ENCODE peak calls at places on chromosomes 3 and 15, in six cellular contexts. One of them, this sample, is unnamed.

GRCh38 chr3:177832862-177833261 is 635.6 kb upstream of the TBL1XR1 start:
- DNase-seq in hepatocyte: no peak
- DNase-seq in GM12878: no peak
- DNase-seq in astrocyte: no peak
- DNase-seq in A673: peak
- DNase-seq in keratinocyte: no peak
- DNase-seq in this sample: no peak

GRCh38 chr3:185822957-185823279 is 1.9 kb downstream of the IGF2BP2 start:
- DNase-seq in astrocyte: no peak
- DNase-seq in keratinocyte: no peak
- DNase-seq in GM12878: no peak
- DNase-seq in A673: no peak
- DNase-seq in hepatocyte: no peak
- DNase-seq in this sample: peak

GRCh38 chr3:52240059-52240885 is 1.3 kb upstream of the TWF2 start:
- DNase-seq in astrocyte: peak
- DNase-seq in A673: peak
- DNase-seq in hepatocyte: peak
- DNase-seq in GM12878: no peak
- DNase-seq in keratinocyte: peak
- DNase-seq in this sample: peak

GRCh38 chr3:26627080-26627479 is 4.5 kb downstream of the LRRC3B start:
- DNase-seq in A673: no peak
- DNase-seq in keratinocyte: no peak
- DNase-seq in astrocyte: no peak
- DNase-seq in hepatocyte: no peak
- DNase-seq in GM12878: no peak
- DNase-seq in this sample: no peak

GRCh38 chr3:182567666-182568065 is 225.6 kb upstream of the ATP11B start:
- DNase-seq in hepatocyte: peak
- DNase-seq in keratinocyte: no peak
- DNase-seq in astrocyte: peak
- DNase-seq in GM12878: no peak
- DNase-seq in A673: peak
- DNase-seq in this sample: no peak

GRCh38 chr3:177595789-177596188 is 398.5 kb upstream of the TBL1XR1 start:
- DNase-seq in hepatocyte: no peak
- DNase-seq in astrocyte: peak
- DNase-seq in keratinocyte: no peak
- DNase-seq in GM12878: no peak
- DNase-seq in A673: no peak
- DNase-seq in this sample: no peak

GRCh38 chr3:14444380-14444779 is 42.0 kb downstream of the SLC6A6 start:
- DNase-seq in astrocyte: no peak
- DNase-seq in A673: no peak
- DNase-seq in hepatocyte: no peak
- DNase-seq in keratinocyte: no peak
- DNase-seq in GM12878: no peak
- DNase-seq in this sample: no peak

GRCh38 chr15:38589502-38589901 is 24.9 kb upstream of the RASGRP1 start:
- DNase-seq in A673: peak
- DNase-seq in hepatocyte: peak
- DNase-seq in astrocyte: peak
- DNase-seq in GM12878: no peak
- DNase-seq in keratinocyte: no peak
- DNase-seq in this sample: no peak

GRCh38 chr3:42600958-42601675 is 631 bp downstream of the NKTR start:
- DNase-seq in astrocyte: peak
- DNase-seq in GM12878: no peak
- DNase-seq in hepatocyte: peak
- DNase-seq in keratinocyte: no peak
- DNase-seq in A673: peak
- DNase-seq in this sample: peak

GRCh38 chr3:13881536-13882410 is 1.9 kb upstream of the WNT7A start:
- DNase-seq in GM12878: no peak
- DNase-seq in A673: no peak
- DNase-seq in astrocyte: no peak
- DNase-seq in hepatocyte: no peak
- DNase-seq in keratinocyte: no peak
- DNase-seq in this sample: no peak

GRCh38 chr15:79903626-79904025 is 6.8 kb upstream of the MTHFS start:
- DNase-seq in A673: no peak
- DNase-seq in keratinocyte: no peak
- DNase-seq in astrocyte: no peak
- DNase-seq in GM12878: no peak
- DNase-seq in hepatocyte: no peak
- DNase-seq in this sample: no peak

GRCh38 chr3:42880183-42880582 is 4.5 kb upstream of the CYP8B1 start:
- DNase-seq in hepatocyte: no peak
- DNase-seq in astrocyte: no peak
- DNase-seq in GM12878: no peak
- DNase-seq in A673: no peak
- DNase-seq in keratinocyte: no peak
- DNase-seq in this sample: no peak

GRCh38 chr3:131658115-131658514 is 155.3 kb upstream of the MRPL3 start:
- DNase-seq in A673: no peak
- DNase-seq in GM12878: no peak
- DNase-seq in hepatocyte: peak
- DNase-seq in keratinocyte: no peak
- DNase-seq in astrocyte: no peak
- DNase-seq in this sample: no peak

GRCh38 chr3:42557849-42558248 is 23.9 kb downstream of the SEC22C start:
- DNase-seq in A673: no peak
- DNase-seq in hepatocyte: no peak
- DNase-seq in keratinocyte: no peak
- DNase-seq in astrocyte: no peak
- DNase-seq in GM12878: no peak
- DNase-seq in this sample: no peak

GRCh38 chr3:178001670-178002101 is 534.5 kb upstream of the KCNMB2 start:
- DNase-seq in astrocyte: no peak
- DNase-seq in A673: no peak
- DNase-seq in GM12878: no peak
- DNase-seq in hepatocyte: no peak
- DNase-seq in keratinocyte: no peak
- DNase-seq in this sample: peak

GRCh38 chr15:74171965-74172541 is 1.5 kb upstream of the ISLR start:
- DNase-seq in hepatocyte: no peak
- DNase-seq in keratinocyte: no peak
- DNase-seq in GM12878: no peak
- DNase-seq in astrocyte: no peak
- DNase-seq in A673: no peak
- DNase-seq in this sample: no peak

GRCh38 chr3:34090876-34091275 is 292.4 kb downstream of the PDCD6IP start:
- DNase-seq in GM12878: no peak
- DNase-seq in A673: no peak
- DNase-seq in keratinocyte: no peak
- DNase-seq in astrocyte: no peak
- DNase-seq in hepatocyte: no peak
- DNase-seq in this sample: no peak

GRCh38 chr15:73979636-73980035 is 12.5 kb downstream of the STOML1 start:
- DNase-seq in hepatocyte: no peak
- DNase-seq in astrocyte: no peak
- DNase-seq in A673: no peak
- DNase-seq in keratinocyte: no peak
- DNase-seq in GM12878: no peak
- DNase-seq in this sample: no peak

GRCh38 chr3:66497982-66498671 is 2.7 kb downstream of the LRIG1 start:
- DNase-seq in GM12878: no peak
- DNase-seq in keratinocyte: no peak
- DNase-seq in A673: no peak
- DNase-seq in astrocyte: no peak
- DNase-seq in hepatocyte: no peak
- DNase-seq in this sample: no peak

GRCh38 chr3:132964267-132964666 is 73.9 kb upstream of the TMEM108 start:
- DNase-seq in hepatocyte: no peak
- DNase-seq in keratinocyte: no peak
- DNase-seq in astrocyte: no peak
- DNase-seq in GM12878: no peak
- DNase-seq in A673: no peak
- DNase-seq in this sample: no peak

GRCh38 chr3:31973837-31974236 is 7.2 kb downstream of the OSBPL10 start:
- DNase-seq in keratinocyte: no peak
- DNase-seq in astrocyte: no peak
- DNase-seq in GM12878: no peak
- DNase-seq in hepatocyte: no peak
- DNase-seq in A673: no peak
- DNase-seq in this sample: no peak

GRCh38 chr3:157354722-157355121 is 81.9 kb upstream of the PTX3 start:
- DNase-seq in GM12878: no peak
- DNase-seq in keratinocyte: no peak
- DNase-seq in astrocyte: no peak
- DNase-seq in hepatocyte: peak
- DNase-seq in A673: peak
- DNase-seq in this sample: no peak

GRCh38 chr3:169946336-169946735 is 20.3 kb upstream of the SEC62 start:
- DNase-seq in GM12878: no peak
- DNase-seq in keratinocyte: no peak
- DNase-seq in astrocyte: no peak
- DNase-seq in hepatocyte: no peak
- DNase-seq in A673: no peak
- DNase-seq in this sample: no peak

GRCh38 chr15:89115547-89115946 is 27.3 kb downstream of the ABHD2 start:
- DNase-seq in GM12878: no peak
- DNase-seq in keratinocyte: no peak
- DNase-seq in A673: no peak
- DNase-seq in astrocyte: no peak
- DNase-seq in hepatocyte: peak
- DNase-seq in this sample: peak

GRCh38 chr3:66450389-66451022 is 50.3 kb downstream of the LRIG1 start:
- DNase-seq in hepatocyte: no peak
- DNase-seq in A673: peak
- DNase-seq in GM12878: no peak
- DNase-seq in astrocyte: peak
- DNase-seq in keratinocyte: no peak
- DNase-seq in this sample: no peak

GRCh38 chr3:192410684-192410960 is 316.7 kb downstream of the FGF12 start:
- DNase-seq in GM12878: no peak
- DNase-seq in keratinocyte: no peak
- DNase-seq in A673: no peak
- DNase-seq in hepatocyte: no peak
- DNase-seq in astrocyte: no peak
- DNase-seq in this sample: no peak

GRCh38 chr3:54356299-54357037 is 234.1 kb downstream of the CACNA2D3 start:
- DNase-seq in A673: no peak
- DNase-seq in hepatocyte: no peak
- DNase-seq in keratinocyte: no peak
- DNase-seq in GM12878: no peak
- DNase-seq in astrocyte: peak
- DNase-seq in this sample: no peak

GRCh38 chr3:59818033-59818936 is 768.5 kb upstream of the CFAP20DC start:
- DNase-seq in keratinocyte: no peak
- DNase-seq in hepatocyte: peak
- DNase-seq in GM12878: no peak
- DNase-seq in A673: no peak
- DNase-seq in astrocyte: peak
- DNase-seq in this sample: no peak

GRCh38 chr15:69193948-69194827 is 33.8 kb downstream of the GLCE start:
- DNase-seq in hepatocyte: no peak
- DNase-seq in A673: no peak
- DNase-seq in keratinocyte: no peak
- DNase-seq in GM12878: no peak
- DNase-seq in astrocyte: peak
- DNase-seq in this sample: no peak

GRCh38 chr3:136567599-136568188 is 184.5 kb downstream of the STAG1 start:
- DNase-seq in hepatocyte: no peak
- DNase-seq in astrocyte: no peak
- DNase-seq in A673: peak
- DNase-seq in GM12878: no peak
- DNase-seq in keratinocyte: no peak
- DNase-seq in this sample: no peak

GRCh38 chr3:171876651-171877272 is 33.6 kb downstream of the TMEM212 start:
- DNase-seq in hepatocyte: peak
- DNase-seq in keratinocyte: peak
- DNase-seq in GM12878: no peak
- DNase-seq in astrocyte: peak
- DNase-seq in A673: peak
- DNase-seq in this sample: no peak

DNA sequence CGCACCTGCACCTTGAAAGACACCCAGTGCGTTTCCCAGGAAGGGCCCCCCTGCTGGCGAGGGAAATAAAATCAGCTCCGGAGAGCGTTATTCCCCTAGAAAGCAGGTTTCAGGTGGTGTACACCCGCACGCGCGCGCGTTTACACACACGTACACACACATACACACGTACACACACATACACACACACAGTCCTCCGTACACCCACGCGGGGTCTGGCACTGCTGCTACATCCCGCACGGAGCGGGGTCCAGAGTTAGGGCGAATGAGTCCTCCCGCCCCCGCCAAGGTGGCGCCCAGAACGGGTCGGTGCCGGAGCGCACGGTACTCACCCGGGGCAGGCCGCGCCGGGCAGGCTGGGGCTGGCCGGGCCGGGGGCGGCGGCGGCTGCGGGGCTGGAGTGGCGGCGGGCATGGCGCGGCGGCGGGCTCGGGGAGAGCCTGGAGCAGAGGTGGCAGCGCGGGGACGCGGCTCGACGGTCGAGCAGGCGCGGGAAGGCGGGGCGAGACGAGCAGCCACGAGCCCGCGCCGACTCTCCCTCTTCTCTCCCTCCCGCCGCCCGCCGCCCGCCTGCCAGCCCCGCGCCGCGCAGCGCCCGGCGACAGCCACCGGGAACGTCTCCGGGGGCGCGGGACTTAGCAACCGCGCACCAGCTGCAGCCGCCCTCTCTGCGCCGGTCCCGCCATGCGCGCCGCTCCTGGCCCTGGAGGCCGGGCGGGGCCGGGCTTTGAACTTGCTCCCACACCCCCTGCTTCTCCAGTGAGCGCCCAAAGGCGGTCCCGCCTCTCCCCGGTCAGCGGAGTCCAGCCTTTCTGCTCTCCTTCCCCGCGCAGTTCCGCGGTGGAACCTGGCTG is at the start of gene DCLK3:
- DNase-seq in astrocyte: no peak
- DNase-seq in keratinocyte: no peak
- DNase-seq in GM12878: no peak
- DNase-seq in hepatocyte: peak
- DNase-seq in A673: peak
- DNase-seq in this sample: no peak
- TF ChIP-seq EZH2 in astrocyte: no peak
- TF ChIP-seq EZH2 in keratinocyte: peak
- TF ChIP-seq EZH2 in GM12878: no peak
- TF ChIP-seq EZH2 in hepatocyte: peak
- TF ChIP-seq EZH2 in A673: peak
- TF ChIP-seq EZH2 in this sample: no peak

GRCh38 chr15:91275844-91276243 is 175.8 kb downstream of the SV2B start:
- DNase-seq in astrocyte: no peak
- DNase-seq in GM12878: no peak
- DNase-seq in hepatocyte: no peak
- DNase-seq in keratinocyte: no peak
- DNase-seq in A673: no peak
- DNase-seq in this sample: no peak
- TF ChIP-seq EZH2 in astrocyte: no peak
- TF ChIP-seq EZH2 in GM12878: no peak
- TF ChIP-seq EZH2 in hepatocyte: no peak
- TF ChIP-seq EZH2 in keratinocyte: no peak
- TF ChIP-seq EZH2 in A673: no peak
- TF ChIP-seq EZH2 in this sample: no peak

GRCh38 chr15:92392966-92393286 is 755 bp upstream of the ST8SIA2 start:
- DNase-seq in hepatocyte: no peak
- DNase-seq in astrocyte: no peak
- DNase-seq in GM12878: no peak
- DNase-seq in keratinocyte: no peak
- DNase-seq in A673: no peak
- DNase-seq in this sample: no peak
- TF ChIP-seq EZH2 in hepatocyte: no peak
- TF ChIP-seq EZH2 in astrocyte: peak
- TF ChIP-seq EZH2 in GM12878: no peak
- TF ChIP-seq EZH2 in keratinocyte: peak
- TF ChIP-seq EZH2 in A673: no peak
- TF ChIP-seq EZH2 in this sample: no peak

GRCh38 chr15:78621810-78622402 is 1.1 kb upstream of the CHRNA3 start:
- DNase-seq in astrocyte: no peak
- DNase-seq in hepatocyte: no peak
- DNase-seq in keratinocyte: no peak
- DNase-seq in A673: no peak
- DNase-seq in GM12878: no peak
- DNase-seq in this sample: no peak
- TF ChIP-seq EZH2 in astrocyte: peak
- TF ChIP-seq EZH2 in hepatocyte: no peak
- TF ChIP-seq EZH2 in keratinocyte: no peak
- TF ChIP-seq EZH2 in A673: no peak
- TF ChIP-seq EZH2 in GM12878: no peak
- TF ChIP-seq EZH2 in this sample: no peak